ENCODE peak calls at places on chromosomes 12 and 14, in six cellular contexts. N, H, R, Q, I and W are unnamed samples.

GRCh38 chr12:102069707-102070106 is 7.9 kb upstream of the WASHC3 start:
- DNase-seq in Q (no peak), I (no peak), R (no peak), N (no peak), H (no peak), W (no peak)

GRCh38 chr12:89384050-89384749 is 31.9 kb upstream of the DUSP6 start:
- DNase-seq in R (no peak), Q (peak; percentile 32), H (peak; percentile 23), I (peak; percentile 60), N (no peak), W (no peak)

GRCh38 chr14:81127785-81128184 is 93.0 kb downstream of the GTF2A1 start:
- DNase-seq in R (no peak), I (no peak), N (no peak), Q (no peak), H (no peak), W (no peak)

GRCh38 chr12:16955083-16955657 is 349.2 kb upstream of the LMO3 start:
- DNase-seq in Q (no peak), R (no peak), I (no peak), H (no peak), N (no peak), W (no peak)

GRCh38 chr12:84826925-84827324 is 85.7 kb downstream of the SLC6A15 start:
- DNase-seq in I (no peak), H (no peak), N (no peak), R (no peak), Q (no peak), W (no peak)

GRCh38 chr12:107349839-107350238 is 256.5 kb upstream of the CRY1 start:
- DNase-seq in Q (no peak), N (no peak), I (no peak), R (no peak), H (no peak), W (no peak)

GRCh38 chr14:74846968-74847549 is 28.9 kb downstream of the PROX2 start:
- DNase-seq in R (no peak), H (no peak), I (no peak), N (no peak), Q (no peak), W (no peak)

GRCh38 chr14:101174980-101175606 is 271.6 kb upstream of the RTL1 start:
- DNase-seq in I (no peak), R (no peak), Q (peak; percentile 14), N (no peak), H (no peak), W (no peak)

GRCh38 chr12:32051511-32052299 is 54.9 kb upstream of the BICD1 start:
- DNase-seq in R (no peak), H (no peak), Q (no peak), I (no peak), N (no peak), W (no peak)

GRCh38 chr14:76575108-76575507 is 186.2 kb upstream of the VASH1 start:
- DNase-seq in N (no peak), Q (no peak), I (no peak), H (no peak), R (no peak), W (no peak)

GRCh38 chr14:74140374-74140850 is 55.7 kb downstream of the LIN52 start:
- DNase-seq in I (no peak), Q (peak; percentile 60), N (no peak), H (peak; percentile 78), R (no peak), W (no peak)

GRCh38 chr12:78568326-78569020 is 296.1 kb upstream of the SYT1 start:
- DNase-seq in Q (no peak), I (no peak), N (no peak), R (no peak), H (no peak), W (no peak)

GRCh38 chr14:53304726-53305381 is 151.7 kb upstream of the DDHD1 start:
- DNase-seq in H (no peak), N (no peak), R (no peak), I (no peak), Q (no peak), W (peak; percentile 17)

GRCh38 chr14:95502381-95502950 is 14.0 kb downstream of the SYNE3 start:
- DNase-seq in H (no peak), N (no peak), I (no peak), R (no peak), Q (no peak), W (no peak)

DNA sequence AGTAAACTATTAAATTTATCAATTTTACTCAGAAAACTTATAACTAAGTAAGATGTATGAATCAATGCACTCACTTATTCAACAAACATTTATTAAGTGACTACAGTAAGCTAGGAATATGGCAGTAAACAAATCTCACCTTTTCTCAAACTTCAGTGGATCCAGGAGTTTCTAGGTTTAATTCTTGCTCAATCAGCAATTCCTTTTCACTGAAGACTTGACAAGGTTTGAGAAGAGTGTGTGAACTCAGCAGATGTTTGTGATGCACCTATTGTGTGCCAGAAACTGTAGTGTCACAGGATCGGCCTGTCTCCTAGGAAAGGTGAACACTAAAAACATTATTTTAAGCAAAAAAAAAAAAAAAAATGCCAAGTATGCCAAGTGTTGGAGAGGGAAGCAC is 167.8 kb downstream of the ALG10 start:
- DNase-seq in Q (no peak), I (no peak), R (no peak), H (no peak), N (no peak), W (no peak)
- H3K27ac ChIP-seq in Q (no peak overlapping the region), I (no peak overlapping the region), R (no peak overlapping the region), H (no peak overlapping the region), N (no peak overlapping the region), W (no peak overlapping the region)

GRCh38 chr14:34064349-34064748 is 113.5 kb upstream of the EGLN3 start:
- DNase-seq in R (no peak), N (no peak), H (peak; percentile 59), I (peak; percentile 17), Q (no peak), W (no peak)
- H3K27ac ChIP-seq in R (no peak overlapping the region), N (no peak overlapping the region), H (peak overlapping the region; percentile 74), I (no peak overlapping the region), Q (no peak overlapping the region), W (no peak overlapping the region)

DNA sequence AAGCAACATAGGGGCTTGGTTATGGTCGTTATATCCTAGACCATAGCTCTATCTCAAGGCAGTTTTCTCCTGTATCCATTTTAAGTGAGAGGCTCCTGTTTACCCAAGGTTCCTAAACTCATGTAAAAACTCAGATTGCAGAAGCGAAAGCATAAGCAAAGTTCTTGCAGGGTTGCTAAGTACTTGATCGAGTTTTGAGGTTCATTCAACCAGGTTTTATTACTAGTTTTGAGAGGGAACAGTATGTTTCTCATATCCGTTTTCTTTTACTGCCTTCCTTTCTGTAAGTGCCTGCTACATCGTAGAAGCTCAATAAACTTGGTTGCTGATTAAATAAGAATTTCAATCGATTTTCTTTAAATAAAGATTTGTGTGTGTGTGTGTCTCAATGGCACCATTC is 5.1 kb downstream of the AKAP3 start:
- DNase-seq in I (no peak), N (no peak), H (no peak), Q (no peak), R (no peak), W (no peak)
- H3K27ac ChIP-seq in I (no peak overlapping the region), N (no peak overlapping the region), H (no peak overlapping the region), Q (no peak overlapping the region), R (no peak overlapping the region), W (no peak overlapping the region)

GRCh38 chr14:54475911-54476310 is 12.9 kb downstream of the GMFB start:
- DNase-seq in Q (no peak), H (no peak), N (no peak), R (no peak), I (no peak), W (no peak)
- H3K27ac ChIP-seq in Q (no peak overlapping the region), H (no peak overlapping the region), N (no peak overlapping the region), R (no peak overlapping the region), I (no peak overlapping the region), W (no peak overlapping the region)